ENCODE peak calls at places on chromosomes 16 and 17, in five cellular contexts. One of them, this sample, is unnamed.

GRCh38 chr17:69539781-69540319 is 125.4 kb downstream of the MAP2K6 start:
- DNase-seq in HepG2: no peak
- DNase-seq in HEK293T: no peak
- DNase-seq in HCT116: no peak
- DNase-seq in H1: no peak
- DNase-seq in this sample: no peak

GRCh38 chr17:81422776-81423697 is 27.8 kb downstream of the BAHCC1 start:
- DNase-seq in HEK293T: no peak
- DNase-seq in HCT116: peak
- DNase-seq in HepG2: peak
- DNase-seq in H1: no peak
- DNase-seq in this sample: peak

GRCh38 chr16:53440125-53440524 is 5.9 kb downstream of the RBL2 start:
- DNase-seq in HepG2: no peak
- DNase-seq in HEK293T: no peak
- DNase-seq in HCT116: no peak
- DNase-seq in H1: no peak
- DNase-seq in this sample: no peak

GRCh38 chr16:82776466-82777146 is 149.8 kb downstream of the CDH13 start:
- DNase-seq in HepG2: no peak
- DNase-seq in HCT116: no peak
- DNase-seq in HEK293T: no peak
- DNase-seq in H1: no peak
- DNase-seq in this sample: no peak

GRCh38 chr16:11094838-11095565 is 150.6 kb downstream of the CLEC16A start:
- DNase-seq in H1: no peak
- DNase-seq in HCT116: no peak
- DNase-seq in HepG2: no peak
- DNase-seq in HEK293T: no peak
- DNase-seq in this sample: no peak

GRCh38 chr17:36921131-36921851 is 16.0 kb upstream of the LHX1 start:
- DNase-seq in HepG2: peak
- DNase-seq in H1: peak
- DNase-seq in HCT116: peak
- DNase-seq in HEK293T: no peak
- DNase-seq in this sample: peak

GRCh38 chr17:11803635-11804034 is 193.6 kb downstream of the ZNF18 start:
- DNase-seq in HepG2: no peak
- DNase-seq in H1: no peak
- DNase-seq in HCT116: no peak
- DNase-seq in HEK293T: no peak
- DNase-seq in this sample: no peak

GRCh38 chr16:5004311-5004710 is 29.4 kb downstream of the NAGPA start:
- DNase-seq in H1: no peak
- DNase-seq in HepG2: no peak
- DNase-seq in HEK293T: no peak
- DNase-seq in HCT116: no peak
- DNase-seq in this sample: no peak

GRCh38 chr16:64469906-64470702 is 651.8 kb downstream of the CDH11 start:
- DNase-seq in HCT116: no peak
- DNase-seq in HEK293T: no peak
- DNase-seq in H1: no peak
- DNase-seq in HepG2: no peak
- DNase-seq in this sample: no peak

GRCh38 chr16:79104567-79104966 is 496.0 kb downstream of the MAF start:
- DNase-seq in HCT116: no peak
- DNase-seq in HEK293T: no peak
- DNase-seq in HepG2: no peak
- DNase-seq in H1: no peak
- DNase-seq in this sample: no peak

GRCh38 chr16:67109407-67110135 is at the start of gene PHAF1:
- DNase-seq in HCT116: peak
- DNase-seq in HEK293T: peak
- DNase-seq in HepG2: peak
- DNase-seq in H1: peak
- DNase-seq in this sample: peak

GRCh38 chr17:13031718-13032350 is 14.0 kb upstream of the ELAC2 start:
- DNase-seq in HCT116: peak
- DNase-seq in H1: peak
- DNase-seq in HEK293T: peak
- DNase-seq in HepG2: peak
- DNase-seq in this sample: peak

GRCh38 chr17:77924757-77925336 is 33.7 kb upstream of the TNRC6C start:
- DNase-seq in HepG2: no peak
- DNase-seq in HEK293T: no peak
- DNase-seq in HCT116: no peak
- DNase-seq in H1: peak
- DNase-seq in this sample: no peak

GRCh38 chr17:4163951-4164350 is 21.0 kb downstream of the CYB5D2 start:
- DNase-seq in H1: no peak
- DNase-seq in HEK293T: no peak
- DNase-seq in HCT116: no peak
- DNase-seq in HepG2: no peak
- DNase-seq in this sample: no peak

GRCh38 chr17:50482516-50482915 is 3.9 kb downstream of the RSAD1 start:
- DNase-seq in HepG2: peak
- DNase-seq in H1: peak
- DNase-seq in HEK293T: peak
- DNase-seq in HCT116: peak
- DNase-seq in this sample: peak

GRCh38 chr17:12794919-12795517 is 5.7 kb downstream of the ARHGAP44 start:
- DNase-seq in HepG2: no peak
- DNase-seq in HCT116: no peak
- DNase-seq in HEK293T: no peak
- DNase-seq in H1: no peak
- DNase-seq in this sample: no peak

GRCh38 chr17:78224226-78225087 is 7.0 kb upstream of the TMEM235 start:
- DNase-seq in HCT116: no peak
- DNase-seq in H1: no peak
- DNase-seq in HepG2: no peak
- DNase-seq in HEK293T: no peak
- DNase-seq in this sample: no peak

GRCh38 chr17:1961187-1961586 is 63.9 kb downstream of the RTN4RL1 start:
- DNase-seq in HCT116: no peak
- DNase-seq in HepG2: no peak
- DNase-seq in H1: no peak
- DNase-seq in HEK293T: peak
- DNase-seq in this sample: no peak

GRCh38 chr17:59046192-59046591 is 60.5 kb downstream of the TRIM37 start:
- DNase-seq in H1: no peak
- DNase-seq in HCT116: no peak
- DNase-seq in HepG2: no peak
- DNase-seq in HEK293T: no peak
- DNase-seq in this sample: peak

GRCh38 chr16:626787-627457 is 3.9 kb upstream of the WFIKKN1 start:
- DNase-seq in HEK293T: no peak
- DNase-seq in H1: no peak
- DNase-seq in HCT116: peak
- DNase-seq in HepG2: no peak
- DNase-seq in this sample: peak

DNA sequence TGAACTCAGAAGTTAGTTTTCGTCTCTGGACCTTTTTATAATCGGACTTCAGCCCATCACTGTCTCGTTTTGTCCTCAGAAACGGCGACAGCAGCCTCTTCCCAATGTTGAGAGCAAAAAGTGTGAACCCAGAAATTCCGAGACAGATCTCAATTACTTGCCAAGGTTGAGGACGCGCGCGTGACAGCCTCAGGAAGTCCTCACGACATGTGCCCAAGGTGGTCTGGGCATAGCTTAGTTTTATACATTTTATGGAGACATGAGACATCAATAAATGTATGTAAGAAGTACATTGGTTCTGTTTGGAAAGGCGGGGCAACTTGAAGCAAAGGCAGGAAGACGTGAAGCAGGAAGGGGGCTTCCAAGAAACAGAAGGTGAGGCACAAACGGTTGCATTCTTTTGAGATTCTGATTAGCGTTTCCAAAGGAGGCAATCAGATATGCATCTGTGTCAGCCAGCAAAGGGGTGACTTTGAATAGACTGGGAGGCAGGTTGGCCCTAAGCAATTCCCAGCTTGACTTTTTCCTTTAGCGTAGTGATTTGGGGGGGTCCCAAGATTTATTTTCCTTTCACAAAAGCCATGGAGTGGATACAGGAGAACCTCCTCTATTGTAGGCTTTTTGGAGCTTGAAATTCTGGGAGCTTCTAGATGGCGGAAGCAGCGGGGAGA is 583 bp upstream of the ZNF747 start:
- DNase-seq in HCT116: no peak
- DNase-seq in HEK293T: no peak
- DNase-seq in H1: no peak
- DNase-seq in HepG2: no peak
- DNase-seq in this sample: no peak
- TF ChIP-seq SP1 in HCT116: no peak
- TF ChIP-seq SP1 in HEK293T: no peak
- TF ChIP-seq SP1 in H1: no peak
- TF ChIP-seq SP1 in HepG2: no peak
- TF ChIP-seq SP1 in this sample: peak

GRCh38 chr17:7561589-7562207 is at the start of gene SENP3:
- DNase-seq in HCT116: peak
- DNase-seq in H1: peak
- DNase-seq in HEK293T: peak
- DNase-seq in HepG2: peak
- DNase-seq in this sample: peak
- TF ChIP-seq SP1 in HCT116: no peak
- TF ChIP-seq SP1 in H1: no peak
- TF ChIP-seq SP1 in HEK293T: no peak
- TF ChIP-seq SP1 in HepG2: no peak
- TF ChIP-seq SP1 in this sample: no peak

GRCh38 chr16:17475104-17475503 is 4.3 kb upstream of the XYLT1 start:
- DNase-seq in HepG2: no peak
- DNase-seq in H1: no peak
- DNase-seq in HCT116: no peak
- DNase-seq in HEK293T: no peak
- DNase-seq in this sample: no peak

GRCh38 chr16:17474572-17474971 is 3.8 kb upstream of the XYLT1 start:
- DNase-seq in HEK293T: no peak
- DNase-seq in HepG2: no peak
- DNase-seq in H1: no peak
- DNase-seq in HCT116: no peak
- DNase-seq in this sample: no peak

GRCh38 chr16:17471745-17472075 is 950 bp upstream of the XYLT1 start:
- DNase-seq in HEK293T: no peak
- DNase-seq in H1: no peak
- DNase-seq in HCT116: no peak
- DNase-seq in HepG2: no peak
- DNase-seq in this sample: no peak

GRCh38 chr16:17476414-17477259 is 5.9 kb upstream of the XYLT1 start:
- DNase-seq in HCT116: peak
- DNase-seq in HepG2: peak
- DNase-seq in H1: peak
- DNase-seq in HEK293T: peak
- DNase-seq in this sample: peak

DNA sequence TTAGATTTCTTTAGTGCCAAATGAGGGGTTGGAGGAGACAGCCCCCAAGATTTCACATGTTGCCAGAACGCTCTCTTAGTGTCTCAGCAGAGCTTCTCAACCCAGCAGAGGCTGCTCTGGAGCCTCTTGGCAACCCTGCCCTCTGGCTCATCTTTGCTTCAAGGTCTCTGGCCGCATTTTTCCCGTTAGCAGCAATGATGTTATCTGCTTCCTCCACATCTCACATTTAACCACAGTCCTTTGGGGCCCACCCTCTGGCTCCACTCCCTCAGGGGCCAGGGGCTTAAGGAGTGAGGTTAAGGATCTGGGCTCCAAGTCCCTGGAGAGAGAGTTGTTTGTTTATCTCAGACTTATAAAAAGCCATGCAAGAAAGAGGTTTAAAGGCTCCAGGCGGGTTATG is 3.3 kb upstream of the XYLT1 start:
- DNase-seq in HCT116: no peak
- DNase-seq in HepG2: no peak
- DNase-seq in HEK293T: no peak
- DNase-seq in H1: no peak
- DNase-seq in this sample: no peak
- TF ChIP-seq SP1 in HCT116: no peak
- TF ChIP-seq SP1 in HepG2: no peak
- TF ChIP-seq SP1 in HEK293T: no peak
- TF ChIP-seq SP1 in H1: no peak
- TF ChIP-seq SP1 in this sample: no peak

DNA sequence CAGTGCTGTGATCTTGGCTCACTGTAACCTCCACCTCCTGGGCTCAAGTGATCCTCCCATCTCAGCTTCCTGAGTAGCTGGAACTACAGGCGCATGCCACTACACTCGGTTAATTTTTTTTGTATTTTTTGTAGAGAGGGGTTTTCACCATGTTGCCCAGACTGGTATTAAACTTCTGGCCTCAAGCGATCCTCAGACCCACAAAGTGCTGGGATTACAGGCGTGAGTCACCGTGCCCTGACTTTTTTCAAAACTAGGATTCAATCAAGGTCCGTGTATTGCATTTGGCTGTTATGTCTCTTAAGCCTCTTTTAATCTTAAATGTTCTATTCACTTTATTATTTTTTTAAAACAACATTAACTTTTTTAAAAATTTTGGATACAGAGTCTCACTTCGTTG is 4.3 kb upstream of the CCL22 start:
- DNase-seq in H1: no peak
- DNase-seq in HEK293T: no peak
- DNase-seq in HepG2: no peak
- DNase-seq in HCT116: no peak
- DNase-seq in this sample: no peak
- TF ChIP-seq SP1 in H1: no peak
- TF ChIP-seq SP1 in HEK293T: no peak
- TF ChIP-seq SP1 in HepG2: no peak
- TF ChIP-seq SP1 in HCT116: no peak
- TF ChIP-seq SP1 in this sample: no peak

This sample was measured in K562.